ENCODE peak calls at places on chromosomes 5 and 9, in seven cellular contexts. P is thyroid gland, U is breast epithelium, F is stomach, H is spleen, N is GM12891, M is IMR-90. O is an unnamed sample.
A peak's percentile ranks its signal among the peaks of the same experiment; 100 is the strongest.

GRCh38 chr5:17216176-17216973 is 1.1 kb upstream of the BASP1 start:
- DNase-seq in P (peak; percentile 83), U (peak; percentile 40), F (peak; percentile 85), H (peak; percentile 93), N (peak; percentile 41), M (peak; percentile 76), O (peak; percentile 75)

GRCh38 chr9:21549251-21549765 is 67.2 kb upstream of the IFNE start:
- DNase-seq in P (peak; percentile 45), U (peak; percentile 19), F (peak; percentile 47), H (no peak), N (no peak), M (peak; percentile 97), O (no peak)

GRCh38 chr5:116652903-116653302 is 78.3 kb upstream of the SEMA6A start:
- DNase-seq in P (no peak), U (no peak), F (no peak), H (no peak), N (no peak), M (no peak), O (no peak)

GRCh38 chr5:113178073-113178779 is 201.6 kb downstream of the DCP2 start:
- DNase-seq in P (no peak), U (no peak), F (no peak), H (no peak), N (no peak), M (no peak), O (no peak)

GRCh38 chr5:98173334-98173733 is 600.1 kb upstream of the RGMB start:
- DNase-seq in P (no peak), U (no peak), F (no peak), H (no peak), N (no peak), M (peak; percentile 84), O (peak; percentile 3)

GRCh38 chr5:35458824-35459207 is 158.8 kb upstream of the SPEF2 start:
- DNase-seq in P (peak; percentile 57), U (no peak), F (peak; percentile 69), H (no peak), N (no peak), M (no peak), O (no peak)

GRCh38 chr5:29744618-29745017 is 1448.9 kb upstream of the CDH6 start:
- DNase-seq in P (no peak), U (no peak), F (no peak), H (no peak), N (no peak), M (no peak), O (no peak)

GRCh38 chr9:125549465-125550215 is 157.4 kb downstream of the MAPKAP1 start:
- DNase-seq in P (peak; percentile 81), U (peak; percentile 60), F (peak; percentile 77), H (no peak), N (no peak), M (no peak), O (no peak)

GRCh38 chr9:129262261-129262660 is 84.2 kb upstream of the IER5L start:
- DNase-seq in P (no peak), U (no peak), F (no peak), H (peak; percentile 42), N (no peak), M (no peak), O (no peak)

GRCh38 chr9:114737118-114737517 is 55.1 kb upstream of the TEX48 start:
- DNase-seq in P (no peak), U (no peak), F (no peak), H (no peak), N (no peak), M (no peak), O (no peak)

GRCh38 chr9:137314561-137315560 is 12.8 kb upstream of the NRARP start:
- DNase-seq in P (no peak), U (no peak), F (no peak), H (peak; percentile 77), N (peak; percentile 33), M (no peak), O (peak; percentile 20)

GRCh38 chr9:113594484-113595299 is 131.2 kb downstream of the RGS3 start:
- DNase-seq in P (no peak), U (no peak), F (peak; percentile 56), H (peak; percentile 78), N (no peak), M (no peak), O (no peak)

GRCh38 chr9:135515083-135515511 is 6.1 kb upstream of the LCN1 start:
- DNase-seq in P (no peak), U (no peak), F (peak; percentile 11), H (peak; percentile 66), N (no peak), M (no peak), O (no peak)

GRCh38 chr5:153982206-153982605 is 56.5 kb downstream of the FAM114A2 start:
- DNase-seq in P (no peak), U (no peak), F (no peak), H (no peak), N (no peak), M (no peak), O (no peak)

GRCh38 chr5:172059661-172060100 is 53.2 kb upstream of the FBXW11 start:
- DNase-seq in P (no peak), U (no peak), F (no peak), H (no peak), N (no peak), M (no peak), O (peak; percentile 25)

GRCh38 chr9:100474082-100474949 is 1.4 kb downstream of the TMEFF1 start:
- DNase-seq in P (no peak), U (no peak), F (no peak), H (no peak), N (no peak), M (no peak), O (no peak)

GRCh38 chr9:124889006-124889405 is 27.1 kb downstream of the ARPC5L start:
- DNase-seq in P (no peak), U (no peak), F (no peak), H (no peak), N (no peak), M (no peak), O (no peak)

GRCh38 chr9:82805027-82805426 is 257.9 kb downstream of the RASEF start:
- DNase-seq in P (no peak), U (no peak), F (no peak), H (no peak), N (no peak), M (no peak), O (no peak)

GRCh38 chr5:154189819-154190651 is 498 bp upstream of the GALNT10 start:
- DNase-seq in P (peak; percentile 87), U (peak; percentile 54), F (peak; percentile 89), H (peak; percentile 98), N (peak; percentile 82), M (peak; percentile 66), O (peak; percentile 93)

GRCh38 chr5:173682313-173682712 is 65.9 kb upstream of the BOD1 start:
- DNase-seq in P (no peak), U (no peak), F (no peak), H (no peak), N (no peak), M (no peak), O (no peak)

GRCh38 chr9:80213613-80214012 is 641.8 kb downstream of the TLE4 start:
- DNase-seq in P (no peak), U (no peak), F (no peak), H (peak; percentile 60), N (no peak), M (no peak), O (no peak)

GRCh38 chr5:89087128-89087527 is 204.1 kb upstream of the MEF2C start:
- DNase-seq in P (no peak), U (no peak), F (no peak), H (no peak), N (no peak), M (no peak), O (no peak)

GRCh38 chr9:78811562-78812276 is 514.8 kb downstream of the PSAT1 start:
- DNase-seq in P (no peak), U (no peak), F (no peak), H (no peak), N (no peak), M (peak; percentile 61), O (peak; percentile 47)

GRCh38 chr5:142426129-142426641 is 101.4 kb upstream of the SPRY4 start:
- DNase-seq in P (no peak), U (peak; percentile 41), F (peak; percentile 51), H (no peak), N (no peak), M (peak; percentile 63), O (peak; percentile 74)

GRCh38 chr5:132498152-132498551 is 7.6 kb upstream of the IRF1 start:
- DNase-seq in P (peak; percentile 31), U (peak; percentile 46), F (peak; percentile 60), H (peak; percentile 78), N (no peak), M (peak; percentile 75), O (peak; percentile 71)

GRCh38 chr9:89366711-89367110 is 48.4 kb downstream of the SECISBP2 start:
- DNase-seq in P (no peak), U (no peak), F (no peak), H (no peak), N (no peak), M (no peak), O (no peak)

GRCh38 chr5:95907740-95908706 is 53.6 kb downstream of the ELL2 start:
- DNase-seq in P (no peak), U (no peak), F (no peak), H (no peak), N (no peak), M (no peak), O (no peak)

GRCh38 chr5:95908799-95909198 is 52.9 kb downstream of the ELL2 start:
- DNase-seq in P (no peak), U (no peak), F (no peak), H (no peak), N (no peak), M (no peak), O (no peak)

GRCh38 chr5:95910521-95910920 is 51.1 kb downstream of the ELL2 start:
- DNase-seq in P (no peak), U (no peak), F (no peak), H (no peak), N (no peak), M (no peak), O (no peak)

GRCh38 chr5:95904827-95905226 is 56.8 kb downstream of the ELL2 start:
- DNase-seq in P (no peak), U (no peak), F (no peak), H (no peak), N (no peak), M (no peak), O (no peak)

GRCh38 chr5:95907067-95907705 is 54.5 kb downstream of the ELL2 start:
- DNase-seq in P (no peak), U (no peak), F (no peak), H (no peak), N (no peak), M (no peak), O (no peak)
- TF ChIP-seq POLR2A in P (no peak), U (no peak), F (no peak), H (no peak), N (no peak), M (no peak), O (no peak)

GRCh38 chr9:120792898-120793765 is at the start of gene FBXW2:
- DNase-seq in P (peak; percentile 91), U (peak; percentile 79), F (peak; percentile 93), H (peak; percentile 97), N (peak; percentile 87), M (peak; percentile 89), O (peak; percentile 100)
- TF ChIP-seq POLR2A in P (peak; percentile 8), U (peak; percentile 87), F (no peak), H (peak; percentile 72), N (peak; percentile 90), M (peak; percentile 86), O (peak; percentile 86)

GRCh38 chr5:9035346-9035745 is 510.5 kb downstream of the SEMA5A start:
- DNase-seq in P (no peak), U (no peak), F (no peak), H (no peak), N (no peak), M (no peak), O (no peak)
- TF ChIP-seq POLR2A in P (no peak), U (no peak), F (no peak), H (no peak), N (no peak), M (no peak), O (no peak)

GRCh38 chr5:96548941-96549340 is 113.2 kb upstream of the CAST start:
- DNase-seq in P (no peak), U (no peak), F (no peak), H (no peak), N (no peak), M (no peak), O (no peak)
- TF ChIP-seq POLR2A in P (no peak), U (no peak), F (no peak), H (no peak), N (no peak), M (no peak), O (no peak)

O was measured in H54.